ENCODE peak calls at places on chromosomes 4 and X, in four cellular contexts. C, L, Z and R are unnamed samples.

GRCh38 chrX:21926116-21926515 is 14.4 kb upstream of the SMS start:
- DNase-seq in Z (no peak), C (no peak), L (no peak), R (no peak)

GRCh38 chr4:104905546-104905945 is 241.1 kb upstream of the TET2 start:
- DNase-seq in L (no peak), C (no peak), Z (no peak), R (no peak)

GRCh38 chr4:1033840-1034551 is 22.6 kb downstream of the FGFRL1 start:
- DNase-seq in C (no peak), Z (no peak), L (no peak), R (peak; percentile 67)

GRCh38 chr4:123449780-123450179 is 53.2 kb downstream of the SPRY1 start:
- DNase-seq in L (no peak), Z (no peak), C (no peak), R (no peak)

GRCh38 chrX:113512700-113513395 is 672.2 kb upstream of the AMOT start:
- DNase-seq in L (peak; percentile 34), C (no peak), Z (no peak), R (no peak)

GRCh38 chr4:152937535-152938236 is 1.6 kb downstream of the FHDC1 start:
- DNase-seq in Z (no peak), C (peak; percentile 87), L (no peak), R (peak; percentile 45)

GRCh38 chrX:71492086-71493065 is 40.5 kb upstream of the OGT start:
- DNase-seq in Z (no peak), C (no peak), L (no peak), R (peak; percentile 50)

GRCh38 chr4:169818063-169818679 is 60.4 kb upstream of the HPF1 start:
- DNase-seq in C (no peak), L (no peak), Z (no peak), R (no peak)

GRCh38 chr4:38488891-38489861 is 174.8 kb upstream of the KLF3 start:
- DNase-seq in C (no peak), L (no peak), Z (no peak), R (no peak)

GRCh38 chrX:72568406-72569092 is 4.1 kb downstream of the HDAC8 start:
- DNase-seq in Z (no peak), C (no peak), L (no peak), R (no peak)

GRCh38 chrX:39613997-39614679 is 483.6 kb downstream of the BCOR start:
- DNase-seq in L (no peak), C (no peak), Z (no peak), R (no peak)

GRCh38 chr4:163193717-163194116 is 27.0 kb upstream of the NAF1 start:
- DNase-seq in L (no peak), Z (no peak), C (no peak), R (no peak)

GRCh38 chrX:39516399-39516798 is 581.4 kb downstream of the BCOR start:
- DNase-seq in L (no peak), Z (no peak), C (no peak), R (no peak)

GRCh38 chrX:51743179-51743957 is at the start of gene GSPT2:
- DNase-seq in L (no peak), C (peak; percentile 30), Z (peak; percentile 53), R (peak; percentile 55)

GRCh38 chrX:79270401-79270800 is 96.7 kb downstream of the ITM2A start:
- DNase-seq in Z (no peak), C (no peak), L (no peak), R (peak; percentile 31)

GRCh38 chrX:68931345-68931744 is 102.5 kb downstream of the EFNB1 start:
- DNase-seq in Z (no peak), L (no peak), C (no peak), R (no peak)

GRCh38 chr4:21768349-21769310 is 179.9 kb downstream of the KCNIP4 start:
- DNase-seq in L (peak; percentile 28), Z (no peak), C (peak; percentile 16), R (no peak)

GRCh38 chr4:7055111-7055989 is 12.2 kb downstream of the TADA2B start:
- DNase-seq in Z (no peak), L (no peak), C (no peak), R (no peak)

GRCh38 chrX:45803383-45803921 is 602.8 kb upstream of the DIPK2B start:
- DNase-seq in Z (no peak), C (no peak), L (peak; percentile 73), R (no peak)

GRCh38 chr4:109359040-109359646 is 56.7 kb upstream of the COL25A1 start:
- DNase-seq in C (no peak), Z (no peak), L (no peak), R (no peak)

GRCh38 chr4:186260117-186260503 is 5.9 kb upstream of the F11 start:
- DNase-seq in Z (no peak), L (no peak), C (no peak), R (no peak)
- TF ChIP-seq POLR2A in Z (no peak), L (no peak), C (no peak), R (no peak)

DNA sequence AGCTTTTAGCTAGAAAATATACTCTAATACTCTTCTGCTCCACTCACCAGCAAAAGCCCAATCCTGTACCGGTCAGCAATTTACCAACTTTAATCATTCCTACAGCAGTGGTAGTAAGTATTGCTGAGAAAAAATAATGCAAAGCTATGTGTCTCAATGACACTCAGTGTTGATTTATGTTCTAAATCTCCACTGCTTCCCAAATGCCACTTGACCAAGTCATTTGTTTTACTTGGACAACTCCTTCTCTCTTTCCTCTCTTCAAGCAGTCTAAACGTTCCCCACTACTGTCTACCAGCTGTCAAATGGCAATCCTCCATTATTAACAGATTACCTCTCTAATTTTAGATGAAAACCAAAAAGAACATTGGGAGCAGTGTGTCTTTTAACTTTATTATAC is 201.8 kb upstream of the GK2 start:
- DNase-seq in C (no peak), L (no peak), Z (no peak), R (no peak)
- H3K27ac ChIP-seq in C (no peak overlapping the region), L (no peak overlapping the region), Z (no peak overlapping the region), R (no peak overlapping the region)

GRCh38 chr4:76187152-76187551 is 26.5 kb downstream of the SCARB2 start:
- DNase-seq in Z (no peak), C (no peak), L (no peak), R (no peak)
- TF ChIP-seq POLR2AphosphoS5 in Z (no peak), C (no peak), L (no peak), R (no peak)

GRCh38 chr4:184805462-184806245 is 20.1 kb downstream of the ACSL1 start:
- DNase-seq in C (no peak), Z (peak; percentile 62), L (no peak), R (peak; percentile 82)
- TF ChIP-seq POLR2A in C (no peak), Z (no peak), L (no peak), R (no peak)

GRCh38 chrX:24153796-24154189 is 4.3 kb downstream of the ZFX start:
- DNase-seq in Z (no peak), C (no peak), L (no peak), R (no peak)
- H3K27ac ChIP-seq in Z (peak overlapping the region; percentile 60), C (no peak overlapping the region), L (no peak overlapping the region), R (no peak overlapping the region)

DNA sequence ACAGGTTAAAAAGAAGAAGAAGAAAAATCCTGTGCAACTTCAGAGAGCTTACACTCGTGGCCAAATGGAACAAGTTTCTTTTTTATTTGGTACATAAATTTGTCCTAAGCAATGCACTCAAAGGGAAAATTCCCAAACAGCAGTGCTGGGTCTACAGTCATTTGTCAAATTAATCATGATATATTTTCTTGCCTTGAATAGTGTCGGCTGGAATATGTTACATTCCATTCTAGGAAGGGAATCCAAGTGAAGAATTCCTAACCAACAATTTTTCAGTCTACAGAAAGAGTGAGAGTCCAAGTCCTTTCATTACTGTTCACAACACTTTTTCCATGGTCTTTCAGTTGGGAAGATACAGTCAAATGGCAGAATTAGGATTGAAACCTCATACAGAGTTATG is 63.9 kb downstream of the HAND2 start:
- DNase-seq in Z (no peak), C (no peak), L (no peak), R (no peak)
- TF ChIP-seq POLR2AphosphoS5 in Z (no peak), C (no peak), L (no peak), R (no peak)

GRCh38 chr4:70634482-70634881 is 5.9 kb downstream of the ENAM start:
- DNase-seq in C (no peak), L (no peak), Z (no peak), R (no peak)

GRCh38 chr4:70632028-70632427 is 3.5 kb downstream of the ENAM start:
- DNase-seq in C (no peak), Z (no peak), L (peak; percentile 41), R (no peak)

GRCh38 chr4:70640192-70640591 is 11.6 kb downstream of the ENAM start:
- DNase-seq in L (no peak), C (no peak), Z (no peak), R (no peak)

GRCh38 chr4:70637239-70637920 is 8.8 kb downstream of the ENAM start:
- DNase-seq in C (no peak), L (no peak), Z (no peak), R (no peak)
- TF ChIP-seq POLR2A in C (no peak), L (no peak), Z (no peak), R (no peak)

GRCh38 chr4:177190995-177191568 is 118.6 kb upstream of the NEIL3 start:
- DNase-seq in Z (no peak), C (no peak), L (no peak), R (no peak)
- H3K27ac ChIP-seq in Z (no peak overlapping the region), C (no peak overlapping the region), L (no peak overlapping the region), R (no peak overlapping the region)

GRCh38 chrX:154096140-154097002 is 1.1 kb downstream of the MECP2 start:
- DNase-seq in L (no peak), C (peak; percentile 21), Z (no peak), R (no peak)

GRCh38 chrX:154097597-154098541 is at the start of gene MECP2:
- DNase-seq in L (peak; percentile 80), C (peak; percentile 91), Z (peak; percentile 90), R (peak; percentile 92)

GRCh38 chrX:154098551-154098950 is 1.0 kb upstream of the MECP2 start:
- DNase-seq in C (no peak), L (no peak), Z (no peak), R (no peak)

GRCh38 chrX:154094833-154095232 is 2.7 kb downstream of the MECP2 start:
- DNase-seq in Z (no peak), L (no peak), C (no peak), R (no peak)

DNA sequence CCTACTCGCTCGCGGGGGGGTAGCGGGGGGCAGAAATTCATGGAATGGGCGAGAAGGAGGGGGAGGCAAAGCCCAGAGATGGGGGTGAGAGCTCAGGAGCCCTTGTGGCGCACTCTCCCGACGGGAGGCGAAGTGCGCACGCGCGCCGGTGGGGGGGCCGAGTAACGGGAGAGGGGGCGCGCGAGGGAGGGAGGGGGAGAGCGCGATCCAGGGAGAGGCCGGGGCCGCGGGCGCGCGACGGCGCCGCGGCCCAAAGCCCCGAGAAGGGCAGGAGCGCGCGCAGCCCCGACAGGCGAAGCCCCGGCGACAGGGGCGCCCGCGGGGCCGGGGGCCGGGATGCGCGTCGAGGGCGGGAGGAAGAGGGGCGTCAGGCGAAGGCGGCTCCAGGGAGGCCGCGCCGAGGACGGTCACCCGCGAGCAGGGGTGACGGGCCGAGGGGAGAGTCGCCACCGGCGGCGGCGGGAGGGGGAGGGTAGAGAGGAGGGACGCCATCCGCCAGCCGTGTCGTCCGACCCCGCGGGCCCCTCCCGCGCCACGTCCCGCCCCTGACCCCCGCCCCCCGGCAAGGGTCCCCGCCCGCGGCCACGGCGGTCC is 417 bp downstream of the MECP2 start:
- DNase-seq in L (no peak), C (peak; percentile 91), Z (peak; percentile 52), R (peak; percentile 65)
- TF ChIP-seq POLR2AphosphoS5 in L (peak; percentile 58), C (no peak), Z (no peak), R (no peak)